ENCODE peak calls at places on chromosomes 11 and 22, in four cellular contexts. One of them, this sample, is unnamed.

GRCh38 chr11:74611369-74611861 is 19.0 kb downstream of the POLD3 start:
- DNase-seq in A549: peak; percentile 82
- DNase-seq in tibial nerve: no peak
- DNase-seq in HepG2: peak; percentile 36
- DNase-seq in this sample: no peak

GRCh38 chr11:1223346-1224108 is 661 bp downstream of the MUC5B start:
- DNase-seq in HepG2: no peak
- DNase-seq in A549: peak; percentile 29
- DNase-seq in tibial nerve: no peak
- DNase-seq in this sample: no peak

GRCh38 chr11:20488352-20488751 is 100.8 kb downstream of the PRMT3 start:
- DNase-seq in A549: no peak
- DNase-seq in HepG2: no peak
- DNase-seq in tibial nerve: no peak
- DNase-seq in this sample: no peak

GRCh38 chr22:20776624-20777405 is 2.9 kb downstream of the SERPIND1 start:
- DNase-seq in HepG2: peak; percentile 86
- DNase-seq in A549: no peak
- DNase-seq in tibial nerve: no peak
- DNase-seq in this sample: no peak

GRCh38 chr11:126477526-126478275 is 122.2 kb downstream of the ST3GAL4 start:
- DNase-seq in HepG2: no peak
- DNase-seq in A549: no peak
- DNase-seq in tibial nerve: no peak
- DNase-seq in this sample: no peak

GRCh38 chr11:63608353-63609345 is 5.6 kb downstream of the PLAAT3 start:
- DNase-seq in tibial nerve: no peak
- DNase-seq in A549: no peak
- DNase-seq in HepG2: no peak
- DNase-seq in this sample: peak; percentile 13

GRCh38 chr22:46149493-46149997 is 781 bp upstream of the PPARA start:
- DNase-seq in tibial nerve: peak; percentile 54
- DNase-seq in HepG2: no peak
- DNase-seq in A549: no peak
- DNase-seq in this sample: peak; percentile 75

GRCh38 chr11:59899532-59899931 is 20.9 kb downstream of the OOSP3 start:
- DNase-seq in A549: peak; percentile 21
- DNase-seq in HepG2: no peak
- DNase-seq in tibial nerve: no peak
- DNase-seq in this sample: no peak

GRCh38 chr11:103644676-103645075 is 391.8 kb upstream of the DDI1 start:
- DNase-seq in A549: no peak
- DNase-seq in tibial nerve: no peak
- DNase-seq in HepG2: no peak
- DNase-seq in this sample: no peak

GRCh38 chr11:56967726-56968125 is 21.0 kb upstream of the OR5AK2 start:
- DNase-seq in HepG2: no peak
- DNase-seq in tibial nerve: no peak
- DNase-seq in A549: no peak
- DNase-seq in this sample: no peak

GRCh38 chr11:127919206-127920000 is 668.0 kb downstream of the ETS1 start:
- DNase-seq in HepG2: no peak
- DNase-seq in A549: no peak
- DNase-seq in tibial nerve: no peak
- DNase-seq in this sample: no peak

GRCh38 chr11:96132437-96132836 is 208.5 kb upstream of the MTMR2 start:
- DNase-seq in tibial nerve: no peak
- DNase-seq in A549: no peak
- DNase-seq in HepG2: peak; percentile 70
- DNase-seq in this sample: no peak

GRCh38 chr11:68835328-68835727 is 6.4 kb downstream of the CPT1A start:
- DNase-seq in tibial nerve: no peak
- DNase-seq in A549: no peak
- DNase-seq in HepG2: no peak
- DNase-seq in this sample: no peak

GRCh38 chr22:26585104-26585790 is 4.7 kb downstream of the TPST2 start:
- DNase-seq in A549: peak; percentile 22
- DNase-seq in HepG2: no peak
- DNase-seq in tibial nerve: no peak
- DNase-seq in this sample: peak; percentile 45

GRCh38 chr11:36333897-36334296 is 37.8 kb downstream of the PRR5L start:
- DNase-seq in A549: peak; percentile 52
- DNase-seq in tibial nerve: no peak
- DNase-seq in HepG2: no peak
- DNase-seq in this sample: no peak

GRCh38 chr11:66119348-66120133 is 49.5 kb downstream of the PACS1 start:
- DNase-seq in tibial nerve: no peak
- DNase-seq in HepG2: peak; percentile 95
- DNase-seq in A549: peak; percentile 89
- DNase-seq in this sample: no peak

GRCh38 chr11:93614111-93614784 is 47.2 kb upstream of the CEP295 start:
- DNase-seq in HepG2: peak; percentile 63
- DNase-seq in tibial nerve: no peak
- DNase-seq in A549: peak; percentile 19
- DNase-seq in this sample: no peak

GRCh38 chr11:32706985-32707736 is 87.3 kb downstream of the CCDC73 start:
- DNase-seq in tibial nerve: no peak
- DNase-seq in HepG2: peak; percentile 37
- DNase-seq in A549: peak; percentile 78
- DNase-seq in this sample: no peak

GRCh38 chr11:57256119-57256518 is 19.1 kb upstream of the APLNR start:
- DNase-seq in A549: no peak
- DNase-seq in HepG2: no peak
- DNase-seq in tibial nerve: no peak
- DNase-seq in this sample: no peak

GRCh38 chr11:128593281-128593680 is 5.9 kb upstream of the ETS1 start:
- DNase-seq in A549: no peak
- DNase-seq in tibial nerve: no peak
- DNase-seq in HepG2: no peak
- DNase-seq in this sample: no peak

GRCh38 chr11:68542617-68543016 is 82.1 kb downstream of the PPP6R3 start:
- DNase-seq in A549: no peak
- DNase-seq in tibial nerve: no peak
- DNase-seq in HepG2: no peak
- DNase-seq in this sample: no peak

GRCh38 chr11:72222106-72222891 is 2.3 kb upstream of the INPPL1 start:
- DNase-seq in tibial nerve: no peak
- DNase-seq in A549: no peak
- DNase-seq in HepG2: no peak
- DNase-seq in this sample: peak; percentile 18

GRCh38 chr11:118789501-118790356 is 1.2 kb downstream of the DDX6 start:
- DNase-seq in A549: peak; percentile 12
- DNase-seq in tibial nerve: no peak
- DNase-seq in HepG2: no peak
- DNase-seq in this sample: no peak
- TF ChIP-seq EP300 in A549: no peak
- TF ChIP-seq EP300 in tibial nerve: no peak
- TF ChIP-seq EP300 in HepG2: no peak
- TF ChIP-seq EP300 in this sample: no peak

DNA sequence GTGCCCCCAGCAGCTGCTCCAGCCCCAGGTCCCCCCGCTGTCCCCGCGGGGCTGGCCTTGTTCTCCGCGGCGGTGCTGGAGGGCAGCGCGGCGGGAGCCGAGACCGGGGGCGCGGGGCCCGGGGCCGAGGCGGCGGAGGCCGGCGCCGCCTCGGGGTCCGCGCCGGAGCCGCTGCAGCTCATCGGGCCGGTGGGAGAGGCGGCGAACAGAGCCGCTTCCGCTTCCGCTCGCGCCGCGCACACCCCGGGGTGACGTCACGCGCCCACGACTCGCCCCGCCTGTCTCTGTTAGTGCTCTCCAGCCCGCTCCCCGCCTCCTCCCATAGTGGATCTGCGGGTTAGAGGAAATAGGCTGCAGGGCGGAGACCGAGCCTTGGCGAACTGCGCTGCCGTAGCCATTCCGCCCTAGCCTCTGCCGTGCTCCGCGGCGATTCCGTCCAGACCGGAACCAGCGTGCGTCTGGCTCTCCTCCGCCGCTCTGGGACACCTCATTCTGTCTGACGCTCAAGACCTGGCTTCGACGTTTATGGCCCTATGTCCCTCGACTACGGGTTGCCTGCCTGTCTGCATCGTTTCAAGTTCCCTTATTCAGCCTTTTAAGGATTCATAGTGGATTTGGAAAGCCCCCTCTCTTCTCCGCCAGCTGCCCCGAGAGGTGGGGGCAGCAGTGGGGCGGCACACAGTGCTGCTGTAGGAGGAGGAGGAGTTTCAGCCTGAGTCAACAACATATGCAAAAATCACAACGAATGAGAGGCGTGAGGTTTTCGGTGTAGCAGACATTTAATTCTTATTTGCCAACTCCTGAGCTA is at the start of gene TAF10:
- DNase-seq in tibial nerve: peak; percentile 97
- DNase-seq in A549: peak; percentile 94
- DNase-seq in HepG2: peak; percentile 87
- DNase-seq in this sample: peak; percentile 98
- TF ChIP-seq EP300 in tibial nerve: peak; percentile 63
- TF ChIP-seq EP300 in A549: no peak
- TF ChIP-seq EP300 in HepG2: no peak
- TF ChIP-seq EP300 in this sample: no peak

GRCh38 chr11:9962722-9963121 is 298.8 kb downstream of the SWAP70 start:
- DNase-seq in A549: no peak
- DNase-seq in HepG2: no peak
- DNase-seq in tibial nerve: no peak
- DNase-seq in this sample: no peak
- TF ChIP-seq EP300 in A549: no peak
- TF ChIP-seq EP300 in HepG2: no peak
- TF ChIP-seq EP300 in tibial nerve: no peak
- TF ChIP-seq EP300 in this sample: no peak

GRCh38 chr22:37893583-37893983 is 12.5 kb upstream of the MICALL1 start:
- DNase-seq in HepG2: peak; percentile 50
- DNase-seq in A549: no peak
- DNase-seq in tibial nerve: no peak
- DNase-seq in this sample: peak; percentile 82

GRCh38 chr22:37891926-37892325 is 14.2 kb upstream of the MICALL1 start:
- DNase-seq in HepG2: no peak
- DNase-seq in tibial nerve: no peak
- DNase-seq in A549: no peak
- DNase-seq in this sample: no peak

GRCh38 chr22:37892566-37893338 is 13.3 kb upstream of the MICALL1 start:
- DNase-seq in tibial nerve: no peak
- DNase-seq in HepG2: no peak
- DNase-seq in A549: no peak
- DNase-seq in this sample: peak; percentile 85

GRCh38 chr22:37884420-37884819 is 21.7 kb upstream of the MICALL1 start:
- DNase-seq in tibial nerve: no peak
- DNase-seq in HepG2: no peak
- DNase-seq in A549: no peak
- DNase-seq in this sample: no peak

GRCh38 chr22:37887610-37888378 is 18.3 kb upstream of the MICALL1 start:
- DNase-seq in HepG2: no peak
- DNase-seq in A549: peak; percentile 36
- DNase-seq in tibial nerve: no peak
- DNase-seq in this sample: no peak
- TF ChIP-seq EP300 in HepG2: no peak
- TF ChIP-seq EP300 in A549: no peak
- TF ChIP-seq EP300 in tibial nerve: no peak
- TF ChIP-seq EP300 in this sample: no peak